ENCODE peak calls at places on chromosomes 11 and 22, in nine cellular contexts. One of them, this sample, is unnamed.

GRCh38 chr11:131912127-131912526 is 541.7 kb downstream of the NTM start:
- DNase-seq in stimulated activated CD4-positive, alpha-beta T cell treated with anti-CD3 and anti-CD28 coated beads, Interleukin-2, amount 100 ng/mL, for 48 hours: no peak
- DNase-seq in EL: no peak
- DNase-seq in bronchial epithelial cell: no peak
- DNase-seq in amniotic stem cell: no peak
- DNase-seq in left colon: no peak
- DNase-seq in heart right ventricle: no peak
- DNase-seq in AG08395: no peak
- DNase-seq in T-helper 2 cell: no peak
- DNase-seq in this sample: no peak

GRCh38 chr11:35030716-35031213 is 108.2 kb upstream of the CD44 start:
- DNase-seq in stimulated activated CD4-positive, alpha-beta T cell treated with anti-CD3 and anti-CD28 coated beads, Interleukin-2, amount 100 ng/mL, for 48 hours: no peak
- DNase-seq in EL: peak; percentile 98
- DNase-seq in bronchial epithelial cell: peak; percentile 98
- DNase-seq in amniotic stem cell: peak; percentile 96
- DNase-seq in left colon: no peak
- DNase-seq in heart right ventricle: peak; percentile 58
- DNase-seq in AG08395: peak; percentile 92
- DNase-seq in T-helper 2 cell: peak; percentile 56
- DNase-seq in this sample: peak; percentile 100

GRCh38 chr11:63915961-63916836 is 765 bp downstream of the RCOR2 start:
- DNase-seq in stimulated activated CD4-positive, alpha-beta T cell treated with anti-CD3 and anti-CD28 coated beads, Interleukin-2, amount 100 ng/mL, for 48 hours: peak; percentile 34
- DNase-seq in EL: peak; percentile 52
- DNase-seq in bronchial epithelial cell: no peak
- DNase-seq in amniotic stem cell: no peak
- DNase-seq in left colon: peak; percentile 71
- DNase-seq in heart right ventricle: peak; percentile 56
- DNase-seq in AG08395: peak; percentile 63
- DNase-seq in T-helper 2 cell: no peak
- DNase-seq in this sample: peak; percentile 64

GRCh38 chr11:126433989-126434949 is 78.8 kb downstream of the ST3GAL4 start:
- DNase-seq in stimulated activated CD4-positive, alpha-beta T cell treated with anti-CD3 and anti-CD28 coated beads, Interleukin-2, amount 100 ng/mL, for 48 hours: no peak
- DNase-seq in EL: no peak
- DNase-seq in bronchial epithelial cell: no peak
- DNase-seq in amniotic stem cell: no peak
- DNase-seq in left colon: no peak
- DNase-seq in heart right ventricle: no peak
- DNase-seq in AG08395: no peak
- DNase-seq in T-helper 2 cell: no peak
- DNase-seq in this sample: no peak

GRCh38 chr11:126084608-126084912 is 21.9 kb upstream of the CDON start:
- DNase-seq in stimulated activated CD4-positive, alpha-beta T cell treated with anti-CD3 and anti-CD28 coated beads, Interleukin-2, amount 100 ng/mL, for 48 hours: no peak
- DNase-seq in EL: no peak
- DNase-seq in bronchial epithelial cell: no peak
- DNase-seq in amniotic stem cell: no peak
- DNase-seq in left colon: no peak
- DNase-seq in heart right ventricle: no peak
- DNase-seq in AG08395: no peak
- DNase-seq in T-helper 2 cell: no peak
- DNase-seq in this sample: no peak

GRCh38 chr11:69297926-69298777 is 4.2 kb downstream of the MYEOV start:
- DNase-seq in stimulated activated CD4-positive, alpha-beta T cell treated with anti-CD3 and anti-CD28 coated beads, Interleukin-2, amount 100 ng/mL, for 48 hours: no peak
- DNase-seq in EL: peak; percentile 95
- DNase-seq in bronchial epithelial cell: peak; percentile 72
- DNase-seq in amniotic stem cell: peak; percentile 40
- DNase-seq in left colon: peak; percentile 79
- DNase-seq in heart right ventricle: peak; percentile 84
- DNase-seq in AG08395: peak; percentile 77
- DNase-seq in T-helper 2 cell: peak; percentile 38
- DNase-seq in this sample: peak; percentile 86

GRCh38 chr11:83663446-83663845 is 377.3 kb upstream of the CCDC90B start:
- DNase-seq in stimulated activated CD4-positive, alpha-beta T cell treated with anti-CD3 and anti-CD28 coated beads, Interleukin-2, amount 100 ng/mL, for 48 hours: no peak
- DNase-seq in EL: no peak
- DNase-seq in bronchial epithelial cell: peak; percentile 39
- DNase-seq in amniotic stem cell: no peak
- DNase-seq in left colon: no peak
- DNase-seq in heart right ventricle: no peak
- DNase-seq in AG08395: no peak
- DNase-seq in T-helper 2 cell: no peak
- DNase-seq in this sample: peak; percentile 24

GRCh38 chr11:9893474-9893873 is 229.6 kb downstream of the SWAP70 start:
- DNase-seq in stimulated activated CD4-positive, alpha-beta T cell treated with anti-CD3 and anti-CD28 coated beads, Interleukin-2, amount 100 ng/mL, for 48 hours: no peak
- DNase-seq in EL: no peak
- DNase-seq in bronchial epithelial cell: no peak
- DNase-seq in amniotic stem cell: no peak
- DNase-seq in left colon: no peak
- DNase-seq in heart right ventricle: no peak
- DNase-seq in AG08395: no peak
- DNase-seq in T-helper 2 cell: no peak
- DNase-seq in this sample: no peak

GRCh38 chr11:101331411-101331810 is 201.8 kb upstream of the PGR start:
- DNase-seq in stimulated activated CD4-positive, alpha-beta T cell treated with anti-CD3 and anti-CD28 coated beads, Interleukin-2, amount 100 ng/mL, for 48 hours: no peak
- DNase-seq in EL: no peak
- DNase-seq in bronchial epithelial cell: no peak
- DNase-seq in amniotic stem cell: no peak
- DNase-seq in left colon: no peak
- DNase-seq in heart right ventricle: no peak
- DNase-seq in AG08395: no peak
- DNase-seq in T-helper 2 cell: no peak
- DNase-seq in this sample: no peak

GRCh38 chr11:75853971-75854370 is 39.0 kb downstream of the UVRAG start:
- DNase-seq in stimulated activated CD4-positive, alpha-beta T cell treated with anti-CD3 and anti-CD28 coated beads, Interleukin-2, amount 100 ng/mL, for 48 hours: no peak
- DNase-seq in EL: no peak
- DNase-seq in bronchial epithelial cell: peak; percentile 93
- DNase-seq in amniotic stem cell: no peak
- DNase-seq in left colon: no peak
- DNase-seq in heart right ventricle: no peak
- DNase-seq in AG08395: no peak
- DNase-seq in T-helper 2 cell: no peak
- DNase-seq in this sample: no peak

GRCh38 chr22:29011200-29011867 is 50.3 kb downstream of the C22orf31 start:
- DNase-seq in stimulated activated CD4-positive, alpha-beta T cell treated with anti-CD3 and anti-CD28 coated beads, Interleukin-2, amount 100 ng/mL, for 48 hours: no peak
- DNase-seq in EL: no peak
- DNase-seq in bronchial epithelial cell: no peak
- DNase-seq in amniotic stem cell: no peak
- DNase-seq in left colon: peak; percentile 56
- DNase-seq in heart right ventricle: peak; percentile 12
- DNase-seq in AG08395: no peak
- DNase-seq in T-helper 2 cell: no peak
- DNase-seq in this sample: no peak

GRCh38 chr22:32206774-32207758 is 2.2 kb upstream of the RFPL2 start:
- DNase-seq in stimulated activated CD4-positive, alpha-beta T cell treated with anti-CD3 and anti-CD28 coated beads, Interleukin-2, amount 100 ng/mL, for 48 hours: no peak
- DNase-seq in EL: peak; percentile 9
- DNase-seq in bronchial epithelial cell: peak; percentile 38
- DNase-seq in amniotic stem cell: no peak
- DNase-seq in left colon: peak; percentile 58
- DNase-seq in heart right ventricle: no peak
- DNase-seq in AG08395: no peak
- DNase-seq in T-helper 2 cell: peak; percentile 57
- DNase-seq in this sample: peak; percentile 33

GRCh38 chr22:43222281-43222680 is 35.3 kb upstream of the TTLL12 start:
- DNase-seq in stimulated activated CD4-positive, alpha-beta T cell treated with anti-CD3 and anti-CD28 coated beads, Interleukin-2, amount 100 ng/mL, for 48 hours: no peak
- DNase-seq in EL: no peak
- DNase-seq in bronchial epithelial cell: no peak
- DNase-seq in amniotic stem cell: no peak
- DNase-seq in left colon: no peak
- DNase-seq in heart right ventricle: peak; percentile 60
- DNase-seq in AG08395: no peak
- DNase-seq in T-helper 2 cell: no peak
- DNase-seq in this sample: no peak

GRCh38 chr11:114233755-114234154 is 62.4 kb upstream of the NNMT start:
- DNase-seq in stimulated activated CD4-positive, alpha-beta T cell treated with anti-CD3 and anti-CD28 coated beads, Interleukin-2, amount 100 ng/mL, for 48 hours: no peak
- DNase-seq in EL: no peak
- DNase-seq in bronchial epithelial cell: peak; percentile 10
- DNase-seq in amniotic stem cell: no peak
- DNase-seq in left colon: no peak
- DNase-seq in heart right ventricle: no peak
- DNase-seq in AG08395: no peak
- DNase-seq in T-helper 2 cell: no peak
- DNase-seq in this sample: no peak

GRCh38 chr11:13114566-13115465 is 105.7 kb downstream of the RASSF10 start:
- DNase-seq in stimulated activated CD4-positive, alpha-beta T cell treated with anti-CD3 and anti-CD28 coated beads, Interleukin-2, amount 100 ng/mL, for 48 hours: no peak
- DNase-seq in EL: peak; percentile 12
- DNase-seq in bronchial epithelial cell: no peak
- DNase-seq in amniotic stem cell: no peak
- DNase-seq in left colon: peak; percentile 19
- DNase-seq in heart right ventricle: no peak
- DNase-seq in AG08395: no peak
- DNase-seq in T-helper 2 cell: no peak
- DNase-seq in this sample: peak; percentile 10

GRCh38 chr11:118319031-118319814 is 14.7 kb downstream of the CD3E start:
- DNase-seq in stimulated activated CD4-positive, alpha-beta T cell treated with anti-CD3 and anti-CD28 coated beads, Interleukin-2, amount 100 ng/mL, for 48 hours: no peak
- DNase-seq in EL: no peak
- DNase-seq in bronchial epithelial cell: no peak
- DNase-seq in amniotic stem cell: no peak
- DNase-seq in left colon: no peak
- DNase-seq in heart right ventricle: no peak
- DNase-seq in AG08395: no peak
- DNase-seq in T-helper 2 cell: no peak
- DNase-seq in this sample: no peak

GRCh38 chr11:124315052-124315451 is 1.3 kb upstream of the OR8D1 start:
- DNase-seq in stimulated activated CD4-positive, alpha-beta T cell treated with anti-CD3 and anti-CD28 coated beads, Interleukin-2, amount 100 ng/mL, for 48 hours: no peak
- DNase-seq in EL: peak; percentile 57
- DNase-seq in bronchial epithelial cell: peak; percentile 62
- DNase-seq in amniotic stem cell: no peak
- DNase-seq in left colon: no peak
- DNase-seq in heart right ventricle: no peak
- DNase-seq in AG08395: no peak
- DNase-seq in T-helper 2 cell: no peak
- DNase-seq in this sample: peak; percentile 34

GRCh38 chr11:130677486-130678153 is 229.2 kb downstream of the ADAMTS15 start:
- DNase-seq in stimulated activated CD4-positive, alpha-beta T cell treated with anti-CD3 and anti-CD28 coated beads, Interleukin-2, amount 100 ng/mL, for 48 hours: no peak
- DNase-seq in EL: peak; percentile 95
- DNase-seq in bronchial epithelial cell: peak; percentile 64
- DNase-seq in amniotic stem cell: peak; percentile 27
- DNase-seq in left colon: no peak
- DNase-seq in heart right ventricle: peak; percentile 46
- DNase-seq in AG08395: peak; percentile 85
- DNase-seq in T-helper 2 cell: no peak
- DNase-seq in this sample: peak; percentile 88

GRCh38 chr11:692824-693414 is 2.1 kb downstream of the DEAF1 start:
- DNase-seq in stimulated activated CD4-positive, alpha-beta T cell treated with anti-CD3 and anti-CD28 coated beads, Interleukin-2, amount 100 ng/mL, for 48 hours: no peak
- DNase-seq in EL: no peak
- DNase-seq in bronchial epithelial cell: peak; percentile 84
- DNase-seq in amniotic stem cell: no peak
- DNase-seq in left colon: peak; percentile 32
- DNase-seq in heart right ventricle: no peak
- DNase-seq in AG08395: no peak
- DNase-seq in T-helper 2 cell: peak; percentile 50
- DNase-seq in this sample: no peak

GRCh38 chr11:83194284-83195175 is 1.0 kb downstream of the ANKRD42 start:
- DNase-seq in stimulated activated CD4-positive, alpha-beta T cell treated with anti-CD3 and anti-CD28 coated beads, Interleukin-2, amount 100 ng/mL, for 48 hours: peak; percentile 31
- DNase-seq in EL: peak; percentile 87
- DNase-seq in bronchial epithelial cell: peak; percentile 76
- DNase-seq in amniotic stem cell: peak; percentile 28
- DNase-seq in left colon: peak; percentile 74
- DNase-seq in heart right ventricle: peak; percentile 39
- DNase-seq in AG08395: peak; percentile 82
- DNase-seq in T-helper 2 cell: peak; percentile 71
- DNase-seq in this sample: peak; percentile 90

GRCh38 chr11:35282226-35282882 is 137.0 kb downstream of the SLC1A2 start:
- DNase-seq in stimulated activated CD4-positive, alpha-beta T cell treated with anti-CD3 and anti-CD28 coated beads, Interleukin-2, amount 100 ng/mL, for 48 hours: no peak
- DNase-seq in EL: peak; percentile 77
- DNase-seq in bronchial epithelial cell: peak; percentile 32
- DNase-seq in amniotic stem cell: peak; percentile 14
- DNase-seq in left colon: no peak
- DNase-seq in heart right ventricle: no peak
- DNase-seq in AG08395: peak; percentile 44
- DNase-seq in T-helper 2 cell: no peak
- DNase-seq in this sample: peak; percentile 72

GRCh38 chr22:32887293-32887692 is 85.8 kb downstream of the TIMP3 start:
- DNase-seq in stimulated activated CD4-positive, alpha-beta T cell treated with anti-CD3 and anti-CD28 coated beads, Interleukin-2, amount 100 ng/mL, for 48 hours: no peak
- DNase-seq in EL: no peak
- DNase-seq in bronchial epithelial cell: no peak
- DNase-seq in amniotic stem cell: no peak
- DNase-seq in left colon: no peak
- DNase-seq in heart right ventricle: no peak
- DNase-seq in AG08395: no peak
- DNase-seq in T-helper 2 cell: no peak
- DNase-seq in this sample: no peak

GRCh38 chr11:69122642-69123431 is 32.9 kb upstream of the SMIM38 start:
- DNase-seq in stimulated activated CD4-positive, alpha-beta T cell treated with anti-CD3 and anti-CD28 coated beads, Interleukin-2, amount 100 ng/mL, for 48 hours: peak; percentile 61
- DNase-seq in EL: peak; percentile 89
- DNase-seq in bronchial epithelial cell: peak; percentile 85
- DNase-seq in amniotic stem cell: peak; percentile 36
- DNase-seq in left colon: peak; percentile 83
- DNase-seq in heart right ventricle: peak; percentile 66
- DNase-seq in AG08395: peak; percentile 88
- DNase-seq in T-helper 2 cell: peak; percentile 27
- DNase-seq in this sample: peak; percentile 79

GRCh38 chr11:83663984-83664383 is 377.8 kb upstream of the CCDC90B start:
- DNase-seq in stimulated activated CD4-positive, alpha-beta T cell treated with anti-CD3 and anti-CD28 coated beads, Interleukin-2, amount 100 ng/mL, for 48 hours: no peak
- DNase-seq in EL: no peak
- DNase-seq in bronchial epithelial cell: no peak
- DNase-seq in amniotic stem cell: no peak
- DNase-seq in left colon: no peak
- DNase-seq in heart right ventricle: no peak
- DNase-seq in AG08395: no peak
- DNase-seq in T-helper 2 cell: no peak
- DNase-seq in this sample: no peak

GRCh38 chr11:134272381-134273316 is 3.5 kb upstream of the GLB1L3 start:
- DNase-seq in stimulated activated CD4-positive, alpha-beta T cell treated with anti-CD3 and anti-CD28 coated beads, Interleukin-2, amount 100 ng/mL, for 48 hours: no peak
- DNase-seq in EL: no peak
- DNase-seq in bronchial epithelial cell: no peak
- DNase-seq in amniotic stem cell: no peak
- DNase-seq in left colon: no peak
- DNase-seq in heart right ventricle: no peak
- DNase-seq in AG08395: peak; percentile 44
- DNase-seq in T-helper 2 cell: no peak
- DNase-seq in this sample: peak; percentile 41

GRCh38 chr11:125071831-125072209 is 8.7 kb downstream of the SLC37A2 start:
- DNase-seq in stimulated activated CD4-positive, alpha-beta T cell treated with anti-CD3 and anti-CD28 coated beads, Interleukin-2, amount 100 ng/mL, for 48 hours: no peak
- DNase-seq in EL: no peak
- DNase-seq in bronchial epithelial cell: no peak
- DNase-seq in amniotic stem cell: no peak
- DNase-seq in left colon: no peak
- DNase-seq in heart right ventricle: no peak
- DNase-seq in AG08395: no peak
- DNase-seq in T-helper 2 cell: no peak
- DNase-seq in this sample: no peak

GRCh38 chr11:111714522-111714921 is 51.7 kb downstream of the PPP2R1B start:
- DNase-seq in stimulated activated CD4-positive, alpha-beta T cell treated with anti-CD3 and anti-CD28 coated beads, Interleukin-2, amount 100 ng/mL, for 48 hours: no peak
- DNase-seq in EL: no peak
- DNase-seq in bronchial epithelial cell: no peak
- DNase-seq in amniotic stem cell: no peak
- DNase-seq in left colon: no peak
- DNase-seq in heart right ventricle: no peak
- DNase-seq in AG08395: no peak
- DNase-seq in T-helper 2 cell: no peak
- DNase-seq in this sample: no peak

GRCh38 chr11:128365044-128365443 is 222.3 kb downstream of the ETS1 start:
- DNase-seq in stimulated activated CD4-positive, alpha-beta T cell treated with anti-CD3 and anti-CD28 coated beads, Interleukin-2, amount 100 ng/mL, for 48 hours: no peak
- DNase-seq in EL: peak; percentile 66
- DNase-seq in bronchial epithelial cell: peak; percentile 51
- DNase-seq in amniotic stem cell: no peak
- DNase-seq in left colon: no peak
- DNase-seq in heart right ventricle: no peak
- DNase-seq in AG08395: peak; percentile 76
- DNase-seq in T-helper 2 cell: peak; percentile 56
- DNase-seq in this sample: peak; percentile 81

GRCh38 chr11:83456075-83456474 is 169.9 kb upstream of the CCDC90B start:
- DNase-seq in stimulated activated CD4-positive, alpha-beta T cell treated with anti-CD3 and anti-CD28 coated beads, Interleukin-2, amount 100 ng/mL, for 48 hours: no peak
- DNase-seq in EL: no peak
- DNase-seq in bronchial epithelial cell: no peak
- DNase-seq in amniotic stem cell: no peak
- DNase-seq in left colon: no peak
- DNase-seq in heart right ventricle: no peak
- DNase-seq in AG08395: no peak
- DNase-seq in T-helper 2 cell: no peak
- DNase-seq in this sample: no peak

GRCh38 chr22:18970180-18970947 is 34.3 kb upstream of the PRODH start:
- DNase-seq in stimulated activated CD4-positive, alpha-beta T cell treated with anti-CD3 and anti-CD28 coated beads, Interleukin-2, amount 100 ng/mL, for 48 hours: peak; percentile 15
- DNase-seq in EL: peak; percentile 21
- DNase-seq in bronchial epithelial cell: no peak
- DNase-seq in amniotic stem cell: no peak
- DNase-seq in left colon: no peak
- DNase-seq in heart right ventricle: no peak
- DNase-seq in AG08395: peak; percentile 7
- DNase-seq in T-helper 2 cell: no peak
- DNase-seq in this sample: peak; percentile 47

GRCh38 chr11:36469881-36470802 is 39.9 kb downstream of the TRAF6 start:
- DNase-seq in stimulated activated CD4-positive, alpha-beta T cell treated with anti-CD3 and anti-CD28 coated beads, Interleukin-2, amount 100 ng/mL, for 48 hours: no peak
- DNase-seq in EL: peak; percentile 84
- DNase-seq in bronchial epithelial cell: peak; percentile 40
- DNase-seq in amniotic stem cell: no peak
- DNase-seq in left colon: no peak
- DNase-seq in heart right ventricle: no peak
- DNase-seq in AG08395: peak; percentile 36
- DNase-seq in T-helper 2 cell: no peak
- DNase-seq in this sample: peak; percentile 63